ENCODE peak calls at places on chromosomes 12 and 14, in seven cellular contexts. F, H, X, D, B, E and P are unnamed samples.

GRCh38 chr12:112998997-112999767 is 20.9 kb downstream of the OAS2 start:
- DNase-seq in F (no peak), H (no peak), X (no peak), D (no peak), B (no peak), E (peak), P (no peak)

GRCh38 chr12:82359115-82359478 is 768 bp downstream of the METTL25 start:
- DNase-seq in F (no peak), H (peak), X (no peak), D (peak), B (no peak), E (peak), P (peak)

GRCh38 chr12:115709410-115710065 is 568.0 kb downstream of the MED13L start:
- DNase-seq in F (no peak), H (no peak), X (no peak), D (no peak), B (no peak), E (no peak), P (no peak)

GRCh38 chr12:116454950-116455447 is 104.2 kb upstream of the MAP1LC3B2 start:
- DNase-seq in F (no peak), H (no peak), X (no peak), D (no peak), B (peak), E (no peak), P (no peak)

GRCh38 chr12:121637231-121637914 is 11.0 kb downstream of the ORAI1 start:
- DNase-seq in F (peak), H (peak), X (no peak), D (no peak), B (no peak), E (peak), P (no peak)

GRCh38 chr14:51082394-51082793 is 12.5 kb downstream of the TRIM9 start:
- DNase-seq in F (no peak), H (no peak), X (no peak), D (no peak), B (no peak), E (no peak), P (no peak)

GRCh38 chr12:102833687-102834435 is 83.2 kb downstream of the PAH start:
- DNase-seq in F (no peak), H (no peak), X (no peak), D (no peak), B (no peak), E (no peak), P (peak)

GRCh38 chr12:31557707-31558106 is 33.2 kb downstream of the DENND5B start:
- DNase-seq in F (no peak), H (no peak), X (no peak), D (no peak), B (no peak), E (no peak), P (no peak)

GRCh38 chr12:88237954-88238353 is 95.8 kb downstream of the TMTC3 start:
- DNase-seq in F (no peak), H (no peak), X (no peak), D (no peak), B (peak), E (no peak), P (no peak)

GRCh38 chr12:115371711-115372110 is 687.7 kb upstream of the TBX3 start:
- DNase-seq in F (no peak), H (no peak), X (no peak), D (no peak), B (no peak), E (no peak), P (no peak)

GRCh38 chr14:21199611-21200570 is 44.0 kb upstream of the OR5AU1 start:
- DNase-seq in F (no peak), H (no peak), X (no peak), D (no peak), B (no peak), E (no peak), P (no peak)

GRCh38 chr12:112167728-112168525 is 42.6 kb downstream of the TRAFD1 start:
- DNase-seq in F (no peak), H (no peak), X (no peak), D (no peak), B (no peak), E (peak), P (no peak)

GRCh38 chr12:127570793-127571360 is 696.1 kb upstream of the TMEM132C start:
- DNase-seq in F (no peak), H (no peak), X (no peak), D (no peak), B (no peak), E (no peak), P (no peak)

GRCh38 chr12:89756638-89757321 is 48.1 kb upstream of the ATP2B1 start:
- DNase-seq in F (no peak), H (no peak), X (peak), D (no peak), B (peak), E (no peak), P (no peak)

GRCh38 chr14:99183716-99184115 is 88.3 kb downstream of the BCL11B start:
- DNase-seq in F (no peak), H (no peak), X (no peak), D (no peak), B (no peak), E (no peak), P (no peak)

GRCh38 chr12:125193798-125194562 is 128.7 kb downstream of the AACS start:
- DNase-seq in F (no peak), H (no peak), X (no peak), D (peak), B (no peak), E (no peak), P (peak)

GRCh38 chr12:43891856-43892574 is 56.1 kb downstream of the TMEM117 start:
- DNase-seq in F (no peak), H (no peak), X (peak), D (no peak), B (no peak), E (no peak), P (no peak)

GRCh38 chr12:57237952-57238853 is 8.7 kb downstream of the SHMT2 start:
- DNase-seq in F (no peak), H (no peak), X (no peak), D (peak), B (no peak), E (peak), P (peak)

GRCh38 chr12:57240069-57240921 is 10.7 kb downstream of the STAC3 start:
- DNase-seq in F (peak), H (peak), X (no peak), D (peak), B (no peak), E (peak), P (peak)

GRCh38 chr12:57239587-57240068 is 10.1 kb downstream of the SHMT2 start:
- DNase-seq in F (no peak), H (no peak), X (no peak), D (no peak), B (no peak), E (no peak), P (peak)

GRCh38 chr12:57237653-57237951 is 8.1 kb downstream of the SHMT2 start:
- DNase-seq in F (no peak), H (no peak), X (no peak), D (no peak), B (no peak), E (no peak), P (peak)

GRCh38 chr12:57238854-57239554 is 9.5 kb downstream of the SHMT2 start:
- DNase-seq in F (peak), H (peak), X (peak), D (peak), B (peak), E (peak), P (peak)
- TF ChIP-seq POLR2AphosphoS5 in F (peak), H (no peak), X (peak), D (peak), B (peak), E (peak), P (peak)

GRCh38 chr14:57378661-57379060 is 11.7 kb upstream of the NAA30 start:
- DNase-seq in F (no peak), H (no peak), X (no peak), D (no peak), B (peak), E (no peak), P (no peak)
- TF ChIP-seq CTCF in F (no peak), H (no peak), X (no peak), D (peak), B (no peak), E (no peak), P (no peak)

GRCh38 chr12:57088442-57089258 is at the start of gene NAB2:
- DNase-seq in F (peak), H (peak), X (peak), D (peak), B (peak), E (peak), P (peak)

GRCh38 chr12:57090924-57091632 is 2.2 kb downstream of the NAB2 start:
- DNase-seq in F (no peak), H (no peak), X (no peak), D (peak), B (no peak), E (no peak), P (no peak)

GRCh38 chr12:57090456-57090855 is 1.5 kb downstream of the NAB2 start:
- DNase-seq in F (no peak), H (no peak), X (no peak), D (peak), B (no peak), E (no peak), P (no peak)

GRCh38 chr12:57087689-57088441 is 1.0 kb upstream of the NAB2 start:
- DNase-seq in F (peak), H (peak), X (peak), D (peak), B (peak), E (peak), P (peak)

GRCh38 chr12:57089259-57090245 is 638 bp downstream of the NAB2 start:
- DNase-seq in F (peak), H (peak), X (no peak), D (peak), B (peak), E (peak), P (peak)
- TF ChIP-seq POLR2AphosphoS5 in F (peak), H (peak), X (no peak), D (no peak), B (no peak), E (peak), P (no peak)

GRCh38 chr12:92042791-92043531 is 102.7 kb downstream of the BTG1 start:
- DNase-seq in F (no peak), H (no peak), X (no peak), D (no peak), B (no peak), E (no peak), P (no peak)

GRCh38 chr12:92039048-92039447 is 106.6 kb downstream of the BTG1 start:
- DNase-seq in F (no peak), H (no peak), X (no peak), D (no peak), B (no peak), E (no peak), P (peak)

GRCh38 chr12:92044435-92044834 is 101.2 kb downstream of the BTG1 start:
- DNase-seq in F (no peak), H (no peak), X (no peak), D (no peak), B (no peak), E (no peak), P (no peak)

GRCh38 chr12:92038476-92038875 is 107.2 kb downstream of the BTG1 start:
- DNase-seq in F (no peak), H (no peak), X (no peak), D (no peak), B (no peak), E (no peak), P (no peak)

DNA sequence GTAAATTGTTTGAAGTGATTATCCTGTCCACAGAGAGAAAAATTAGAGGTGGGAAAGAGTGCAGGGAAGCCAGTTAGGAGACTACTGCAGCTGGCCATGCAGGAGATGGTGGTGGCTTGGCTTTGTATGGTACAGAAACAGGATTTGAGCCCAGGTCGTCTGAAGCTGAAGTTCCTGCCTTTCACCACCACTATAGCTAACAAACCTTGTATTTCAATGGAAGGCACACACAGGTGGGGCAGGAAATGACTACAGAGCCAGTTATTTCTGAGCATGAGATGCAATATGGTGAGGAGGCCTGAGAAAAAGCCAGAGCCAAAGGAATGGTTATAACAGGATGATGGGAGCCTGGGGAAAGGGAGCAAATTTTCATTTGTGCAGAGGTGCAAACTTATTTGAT is 103.9 kb downstream of the BTG1 start:
- DNase-seq in F (no peak), H (no peak), X (no peak), D (no peak), B (peak), E (no peak), P (peak)
- TF ChIP-seq CTCF in F (no peak), H (no peak), X (no peak), D (no peak), B (no peak), E (peak), P (no peak)

GRCh38 chr12:57823131-57823907 is 4.8 kb upstream of the AVIL start:
- DNase-seq in F (no peak), H (no peak), X (no peak), D (no peak), B (no peak), E (peak), P (no peak)
- TF ChIP-seq POLR2AphosphoS5 in F (no peak), H (no peak), X (no peak), D (no peak), B (no peak), E (peak), P (no peak)

GRCh38 chr12:76117067-76117691 is 32.7 kb upstream of the NAP1L1 start:
- DNase-seq in F (no peak), H (no peak), X (no peak), D (no peak), B (no peak), E (no peak), P (peak)
- TF ChIP-seq CTCF in F (no peak), H (no peak), X (no peak), D (no peak), B (no peak), E (no peak), P (no peak)

GRCh38 chr12:101697930-101698781 is 716 bp downstream of the CHPT1 start:
- DNase-seq in F (peak), H (peak), X (peak), D (no peak), B (peak), E (peak), P (peak)

GRCh38 chr12:101698782-101699347 is 1.4 kb downstream of the CHPT1 start:
- DNase-seq in F (no peak), H (no peak), X (no peak), D (peak), B (no peak), E (no peak), P (no peak)

GRCh38 chr12:101695698-101696097 is 1.7 kb upstream of the CHPT1 start:
- DNase-seq in F (no peak), H (no peak), X (peak), D (no peak), B (no peak), E (no peak), P (no peak)

GRCh38 chr12:101696477-101697196 is 803 bp upstream of the CHPT1 start:
- DNase-seq in F (peak), H (peak), X (peak), D (peak), B (no peak), E (peak), P (peak)

DNA sequence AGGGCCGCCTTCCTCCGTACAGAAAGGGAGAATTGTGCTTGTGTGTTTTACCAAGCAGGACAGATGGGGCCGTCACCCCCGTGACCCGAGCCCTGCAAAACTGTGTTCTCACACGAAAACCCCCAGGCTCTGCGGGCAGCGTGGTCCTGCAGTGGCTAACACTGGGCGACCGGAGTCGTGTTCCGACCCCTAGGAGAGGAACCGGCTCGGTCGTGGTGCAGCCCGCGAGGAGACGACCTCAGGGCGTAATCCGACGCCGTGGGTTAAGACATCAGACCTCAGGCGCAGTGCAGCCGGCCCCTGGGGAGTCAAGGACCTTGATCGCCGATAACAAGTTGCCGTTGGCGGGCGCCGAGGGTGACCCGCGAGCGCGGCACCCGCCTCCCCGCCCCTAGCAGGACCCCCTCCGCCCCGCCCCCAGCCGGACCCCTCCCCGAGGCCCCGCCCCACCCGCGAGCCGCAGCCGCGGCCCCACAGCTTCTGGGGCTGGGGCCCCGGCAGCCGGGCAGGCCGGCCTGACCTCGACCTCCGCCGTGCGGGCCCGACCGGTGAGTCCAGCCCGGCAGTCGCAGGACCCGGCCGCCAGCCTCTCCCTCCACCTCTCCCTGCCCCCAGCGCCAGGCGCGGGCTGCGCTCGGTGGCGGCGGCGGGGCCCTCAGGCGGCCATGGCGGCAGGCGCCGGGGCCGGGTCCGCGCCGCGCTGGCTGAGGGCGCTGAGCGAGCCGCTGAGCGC is at the start of gene CHPT1:
- DNase-seq in F (peak), H (peak), X (peak), D (peak), B (peak), E (peak), P (peak)
- TF ChIP-seq POLR2AphosphoS5 in F (peak), H (no peak), X (peak), D (no peak), B (no peak), E (peak), P (peak)

GRCh38 chr12:19778822-19779221 is 339.5 kb downstream of the AEBP2 start:
- DNase-seq in F (no peak), H (no peak), X (no peak), D (no peak), B (peak), E (no peak), P (no peak)
- TF ChIP-seq CTCF in F (no peak), H (no peak), X (no peak), D (no peak), B (no peak), E (no peak), P (no peak)

GRCh38 chr12:109549613-109550309 is 23.5 kb downstream of the MMAB start:
- DNase-seq in F (no peak), H (no peak), X (no peak), D (no peak), B (no peak), E (no peak), P (no peak)
- TF ChIP-seq POLR2AphosphoS5 in F (no peak), H (no peak), X (no peak), D (no peak), B (no peak), E (no peak), P (no peak)